ENCODE peak calls at places on chromosomes 3 and 15, in eight cellular contexts. M is psoas muscle, O is lower leg skin, R is OCI-LY7, L is GM12865, I is GM06990, U is RWPE1, G is A549. Z is an unnamed sample.

GRCh38 chr3:67940200-67940952 is 286.0 kb upstream of the SUCLG2 start:
- DNase-seq in R (peak), G (peak), U (no peak), I (no peak), M (no peak), L (no peak), O (no peak), Z (no peak)

GRCh38 chr3:195806211-195806915 is 5.4 kb downstream of the MUC4 start:
- DNase-seq in O (no peak), G (no peak), U (no peak), R (peak), L (no peak), M (no peak), I (no peak), Z (no peak)

GRCh38 chr3:106688463-106688862 is 688.8 kb upstream of the CCDC54 start:
- DNase-seq in O (peak), I (no peak), M (no peak), L (no peak), R (no peak), G (peak), U (peak), Z (no peak)

GRCh38 chr15:25609371-25609770 is 170.5 kb upstream of the UBE3A start:
- DNase-seq in I (no peak), M (no peak), O (no peak), R (no peak), L (no peak), G (no peak), U (no peak), Z (no peak)

GRCh38 chr15:78224024-78224413 is 10.3 kb downstream of the ACSBG1 start:
- DNase-seq in I (no peak), R (no peak), O (no peak), L (no peak), G (no peak), M (no peak), U (no peak), Z (no peak)

GRCh38 chr15:66483131-66483566 is 14.4 kb downstream of the SNAPC5 start:
- DNase-seq in M (peak), G (no peak), U (no peak), I (no peak), R (no peak), L (no peak), O (no peak), Z (no peak)

GRCh38 chr3:74648102-74648501 is 33.6 kb upstream of the CNTN3 start:
- DNase-seq in I (no peak), R (no peak), M (no peak), G (no peak), O (no peak), U (no peak), L (no peak), Z (no peak)

GRCh38 chr15:39397883-39398282 is 183.0 kb upstream of the THBS1 start:
- DNase-seq in R (no peak), L (peak), I (no peak), U (no peak), G (no peak), M (no peak), O (no peak), Z (no peak)

GRCh38 chr3:161354554-161354953 is 16.8 kb downstream of the SPTSSB start:
- DNase-seq in M (no peak), U (no peak), L (no peak), I (no peak), G (no peak), O (no peak), R (no peak), Z (no peak)

GRCh38 chr15:41979493-41980266 is 7.3 kb upstream of the EHD4 start:
- DNase-seq in U (no peak), R (no peak), G (no peak), I (no peak), M (no peak), L (no peak), O (peak), Z (no peak)

GRCh38 chr15:33021806-33022389 is 172.6 kb downstream of the FMN1 start:
- DNase-seq in I (no peak), O (no peak), U (peak), R (peak), M (no peak), G (peak), L (peak), Z (peak)

GRCh38 chr3:150180349-150180748 is 209.7 kb upstream of the PFN2 start:
- DNase-seq in L (no peak), M (no peak), I (no peak), O (no peak), G (peak), R (no peak), U (no peak), Z (no peak)

GRCh38 chr3:66475386-66476020 is 25.3 kb downstream of the LRIG1 start:
- DNase-seq in G (no peak), R (no peak), O (no peak), I (no peak), U (no peak), L (no peak), M (no peak), Z (no peak)

GRCh38 chr15:74826372-74826819 is at the start of gene CPLX3:
- DNase-seq in O (no peak), M (peak), G (no peak), I (no peak), L (no peak), U (peak), R (no peak), Z (peak)

GRCh38 chr15:31214864-31215489 is 111.7 kb upstream of the KLF13 start:
- DNase-seq in R (no peak), L (no peak), O (peak), I (no peak), M (peak), G (peak), U (peak), Z (no peak)

GRCh38 chr3:40518067-40518466 is 6.7 kb upstream of the ZNF621 start:
- DNase-seq in G (no peak), U (no peak), O (no peak), M (no peak), R (no peak), L (no peak), I (no peak), Z (no peak)

GRCh38 chr3:115279939-115280338 is 132.9 kb upstream of the ZBTB20 start:
- DNase-seq in M (no peak), O (no peak), R (no peak), G (no peak), L (no peak), U (no peak), I (no peak), Z (no peak)

GRCh38 chr15:39582977-39583585 is 2.2 kb downstream of the THBS1 start:
- DNase-seq in R (no peak), G (no peak), I (no peak), L (no peak), U (no peak), M (no peak), O (no peak), Z (no peak)

GRCh38 chr15:47473857-47474256 is 243.4 kb upstream of the SEMA6D start:
- DNase-seq in I (no peak), M (peak), G (no peak), U (no peak), L (no peak), O (peak), R (no peak), Z (no peak)

GRCh38 chr15:42736178-42736792 is 643 bp downstream of the CDAN1 start:
- DNase-seq in I (peak), L (peak), R (peak), U (peak), O (no peak), G (no peak), M (peak), Z (peak)

GRCh38 chr15:80436511-80437307 is 32.5 kb downstream of the ARNT2 start:
- DNase-seq in O (peak), M (no peak), I (no peak), G (peak), L (no peak), R (no peak), U (peak), Z (no peak)

GRCh38 chr3:149564079-149564478 is 89.6 kb downstream of the TM4SF4 start:
- DNase-seq in U (no peak), R (no peak), G (no peak), L (no peak), I (no peak), M (no peak), O (no peak), Z (no peak)

DNA sequence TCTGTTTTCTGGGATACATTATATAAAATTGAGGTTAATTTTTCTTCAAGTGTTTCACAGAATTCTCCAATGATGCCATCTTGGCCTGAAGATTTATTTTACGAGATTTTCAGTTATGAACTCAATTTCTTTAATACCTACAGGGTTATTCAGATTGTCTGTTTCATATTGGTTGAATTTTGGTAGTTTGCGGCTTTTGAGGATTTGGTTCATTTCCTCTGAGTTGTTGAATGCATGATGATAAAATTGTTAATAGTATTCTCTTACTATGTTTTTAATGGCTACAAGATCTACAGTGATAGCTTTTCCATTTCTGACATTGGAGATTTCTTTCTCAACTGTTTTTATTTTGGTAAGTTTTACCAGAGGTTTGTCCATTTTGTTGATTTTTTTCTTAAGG is 63.9 kb upstream of the PTPRG start:
- DNase-seq in R (no peak), U (no peak), I (no peak), O (no peak), M (no peak), L (no peak), G (no peak), Z (no peak)
- TF ChIP-seq CTCF in R (no peak), U (no peak), I (no peak), O (no peak), M (no peak), L (no peak), G (no peak), Z (no peak)

DNA sequence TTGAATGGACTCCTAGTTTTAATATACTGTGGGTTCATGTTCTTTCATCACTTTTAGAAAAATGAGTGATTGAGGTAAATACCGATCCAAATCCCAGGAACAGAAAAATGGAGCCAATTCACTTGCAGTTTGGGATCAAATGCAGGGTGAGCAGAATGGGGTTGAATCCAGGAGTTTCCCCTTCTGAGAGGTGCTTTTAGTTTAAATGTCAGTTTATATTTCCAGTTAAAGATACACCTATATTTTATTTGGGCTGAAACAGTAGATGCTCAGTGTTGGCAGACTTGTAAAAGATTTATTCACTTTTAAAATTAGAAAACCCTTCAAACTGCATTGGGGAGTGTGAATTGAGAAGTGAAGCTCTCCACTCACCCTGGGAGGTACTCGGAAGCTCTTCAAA is 2.6 kb downstream of the TRIM71 start:
- DNase-seq in U (no peak), O (no peak), R (no peak), M (no peak), G (no peak), L (no peak), I (no peak), Z (no peak)
- TF ChIP-seq CTCF in U (no peak), O (no peak), R (no peak), M (no peak), G (no peak), L (no peak), I (no peak), Z (no peak)

DNA sequence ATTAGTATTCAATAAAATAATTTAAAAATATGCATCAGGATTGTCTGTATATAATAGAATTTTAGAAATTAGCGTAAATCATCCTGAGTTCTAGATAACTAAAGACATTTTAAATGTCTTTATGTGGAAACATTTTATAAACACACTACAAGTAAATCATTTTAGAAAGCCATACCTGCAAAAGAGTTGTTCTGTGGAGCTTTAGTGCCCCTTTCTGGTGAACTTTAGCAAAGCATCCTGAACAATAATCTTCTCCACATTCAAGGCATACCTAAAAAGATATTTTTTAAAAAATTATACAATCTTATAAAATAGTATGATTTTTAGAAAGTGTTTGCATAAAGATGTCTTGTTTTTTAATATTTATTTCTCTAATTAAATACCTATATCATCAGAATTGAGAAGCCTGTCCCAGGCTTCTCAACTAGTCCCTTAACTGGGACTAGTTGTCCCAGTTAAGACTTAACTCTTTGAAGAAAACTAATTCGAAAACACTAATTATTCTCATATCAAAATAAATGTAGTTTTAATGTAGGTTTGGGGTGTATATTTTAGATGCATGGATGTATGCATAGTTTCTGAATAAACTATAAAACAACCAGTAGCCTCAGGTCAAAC is 29.7 kb downstream of the ZBBX start:
- DNase-seq in R (peak), U (peak), L (peak), G (peak), M (no peak), O (no peak), I (peak), Z (peak)
- TF ChIP-seq CTCF in R (peak), U (peak), L (peak), G (peak), M (peak), O (no peak), I (peak), Z (peak)

DNA sequence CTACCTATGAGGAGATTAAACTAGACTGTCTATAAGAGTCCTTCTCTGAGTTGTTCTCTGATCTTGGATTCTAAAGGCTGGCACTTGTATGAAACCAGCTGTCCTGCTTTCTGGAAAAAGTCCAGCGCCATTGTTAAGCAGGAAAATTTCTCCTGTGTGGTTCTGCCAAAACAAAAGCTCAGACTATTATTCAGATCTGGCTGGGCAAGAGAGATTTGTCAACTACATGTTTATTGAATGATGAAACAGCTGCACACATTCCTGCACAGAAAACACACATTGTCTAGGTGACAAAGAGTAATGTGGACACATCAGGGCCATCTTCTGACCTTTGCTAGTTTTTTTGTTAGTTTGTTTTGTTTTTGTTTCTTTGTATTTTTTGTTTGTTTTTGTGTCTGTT is 29.9 kb downstream of the ACP3 start:
- DNase-seq in M (no peak), G (peak), I (no peak), L (no peak), R (no peak), U (no peak), O (no peak), Z (no peak)
- TF ChIP-seq CTCF in M (no peak), G (no peak), I (no peak), L (no peak), R (no peak), U (no peak), O (no peak), Z (no peak)

GRCh38 chr3:160224811-160225180 is 426 bp upstream of the C3orf80 start:
- DNase-seq in G (no peak), L (no peak), M (no peak), R (no peak), I (no peak), O (no peak), U (peak), Z (no peak)

GRCh38 chr3:160225181-160226025 is at the start of gene C3orf80:
- DNase-seq in I (peak), G (peak), U (peak), L (peak), M (peak), O (no peak), R (peak), Z (peak)

GRCh38 chr3:160226026-160226739 is 961 bp downstream of the C3orf80 start:
- DNase-seq in L (peak), U (no peak), R (no peak), M (no peak), G (peak), O (no peak), I (peak), Z (peak)

GRCh38 chr3:160227389-160227788 is 2.2 kb downstream of the C3orf80 start:
- DNase-seq in L (no peak), O (no peak), U (no peak), M (no peak), I (no peak), R (no peak), G (no peak), Z (no peak)

GRCh38 chr3:160226740-160227048 is 1.5 kb downstream of the C3orf80 start:
- DNase-seq in O (no peak), M (no peak), I (no peak), R (no peak), L (no peak), U (no peak), G (no peak), Z (no peak)
- TF ChIP-seq CTCF in O (no peak), M (no peak), I (no peak), R (no peak), L (no peak), U (no peak), G (no peak), Z (no peak)

Z was measured in GM13977.